ENCODE peak calls at places on chromosomes 2 and 18, in ten cellular contexts. D is endodermal cell; W is A549; L is breast epithelium; R is SJCRH30; B is lower lobe of right lung; I is fibroblast of lung; U is adrenal gland; M is mucosa of descending colon; V is effector memory CD4-positive, alpha-beta T cell. Y is an unnamed sample. For H3K9me3, the result is how much of the 10 kb centered on the place peaks cover.

GRCh38 chr2:224260605-224261004 is 141.3 kb downstream of the FAM124B start:
- DNase-seq in D (no peak), R (peak), W (no peak), M (no peak), U (no peak), B (no peak), L (no peak), I (peak), V (no peak), Y (no peak)

GRCh38 chr2:37916512-37917082 is 8.5 kb upstream of the RMDN2 start:
- DNase-seq in V (no peak), M (no peak), L (no peak), B (peak), W (peak), I (peak), U (peak), D (no peak), R (no peak), Y (peak)

GRCh38 chr18:25743661-25744151 is 346.7 kb downstream of the SS18 start:
- DNase-seq in L (no peak), U (no peak), R (peak), V (no peak), I (no peak), B (no peak), W (no peak), D (peak), M (no peak), Y (no peak)

GRCh38 chr2:41222593-41222992 is 770.7 kb upstream of the SLC8A1 start:
- DNase-seq in M (no peak), D (peak), R (peak), I (no peak), L (no peak), B (no peak), W (no peak), U (no peak), V (no peak), Y (no peak)

GRCh38 chr2:168738057-168738456 is 64.4 kb upstream of the NOSTRIN start:
- DNase-seq in R (no peak), W (no peak), V (no peak), U (no peak), M (no peak), D (no peak), B (no peak), L (no peak), I (no peak), Y (no peak)

GRCh38 chr2:7017621-7018260 is 100.5 kb downstream of the RNF144A start:
- DNase-seq in D (peak), W (no peak), I (no peak), L (no peak), B (no peak), M (no peak), V (no peak), R (no peak), U (peak), Y (peak)

GRCh38 chr2:54380627-54381026 is 75.5 kb upstream of the SPTBN1 start:
- DNase-seq in L (no peak), W (no peak), R (no peak), U (no peak), M (no peak), B (no peak), I (no peak), D (no peak), V (no peak), Y (no peak)

GRCh38 chr2:198414976-198415375 is 610.6 kb downstream of the PLCL1 start:
- DNase-seq in M (no peak), D (no peak), R (no peak), I (no peak), V (no peak), B (no peak), W (no peak), L (no peak), U (no peak), Y (no peak)

GRCh38 chr2:119482481-119483394 is 41.5 kb downstream of the SCTR start:
- DNase-seq in L (no peak), U (no peak), B (no peak), V (no peak), R (no peak), M (no peak), W (no peak), D (peak), I (no peak), Y (peak)

GRCh38 chr18:76459687-76460350 is 35.2 kb downstream of the ZNF516 start:
- DNase-seq in V (no peak), U (peak), L (no peak), I (peak), B (peak), R (peak), W (peak), M (no peak), D (peak), Y (no peak)

GRCh38 chr2:19504400-19505198 is 146.2 kb upstream of the OSR1 start:
- DNase-seq in V (no peak), I (peak), R (no peak), M (no peak), U (no peak), W (peak), B (no peak), L (no peak), D (no peak), Y (no peak)

GRCh38 chr2:26615336-26616031 is 25.7 kb downstream of the CIB4 start:
- DNase-seq in R (no peak), W (peak), I (peak), B (peak), M (no peak), V (no peak), D (peak), U (peak), L (no peak), Y (no peak)

GRCh38 chr2:71463342-71463654 is 9.9 kb downstream of the DYSF start:
- DNase-seq in L (no peak), I (no peak), W (no peak), D (no peak), M (no peak), R (peak), B (no peak), V (no peak), U (no peak), Y (no peak)

GRCh38 chr18:37321578-37322496 is 243.8 kb downstream of the CELF4 start:
- DNase-seq in B (no peak), W (no peak), M (no peak), U (no peak), D (peak), L (no peak), V (no peak), R (no peak), I (no peak), Y (no peak)

GRCh38 chr2:240868286-240869108 is at the start of gene AGXT:
- DNase-seq in I (peak), M (peak), D (peak), B (no peak), W (no peak), R (peak), V (no peak), U (no peak), L (peak), Y (no peak)

GRCh38 chr2:86650188-86650587 is 26.5 kb upstream of the RNF103 start:
- DNase-seq in U (no peak), B (no peak), D (no peak), I (no peak), L (no peak), V (no peak), M (no peak), R (no peak), W (no peak), Y (no peak)

GRCh38 chr18:39743463-39743862 is 2177.9 kb upstream of the CELF4 start:
- DNase-seq in U (no peak), W (no peak), I (no peak), V (no peak), B (no peak), D (no peak), M (no peak), R (no peak), L (no peak), Y (no peak)

GRCh38 chr2:218834685-218835084 is 3.1 kb upstream of the PRKAG3 start:
- DNase-seq in W (no peak), D (no peak), M (no peak), U (no peak), R (peak), I (no peak), B (peak), V (no peak), L (no peak), Y (no peak)

GRCh38 chr2:163191372-163191771 is 352.8 kb upstream of the KCNH7 start:
- DNase-seq in M (no peak), I (peak), R (peak), L (no peak), U (peak), W (peak), B (no peak), D (no peak), V (no peak), Y (no peak)

GRCh38 chr2:210814626-210815025 is 258.2 kb downstream of the CPS1 start:
- DNase-seq in L (no peak), M (no peak), V (no peak), U (no peak), R (no peak), I (no peak), B (no peak), D (no peak), W (no peak), Y (no peak)

GRCh38 chr18:3877678-3878077 is 427.7 kb downstream of the TGIF1 start:
- DNase-seq in U (no peak), I (peak), L (no peak), V (no peak), B (no peak), R (no peak), D (no peak), M (no peak), W (peak), Y (no peak)

GRCh38 chr2:72793798-72794447 is 31.9 kb downstream of the EXOC6B start:
- DNase-seq in B (no peak), U (no peak), V (no peak), L (no peak), D (no peak), W (peak), I (peak), R (peak), M (no peak), Y (no peak)

GRCh38 chr2:168237741-168238140 is 9.7 kb downstream of the STK39 start:
- DNase-seq in M (no peak), L (no peak), B (no peak), W (no peak), V (no peak), D (no peak), R (no peak), U (no peak), I (no peak), Y (no peak)

GRCh38 chr2:114373591-114373990 is 68.8 kb upstream of the DPP10 start:
- DNase-seq in V (no peak), B (no peak), U (no peak), D (no peak), M (no peak), L (no peak), I (no peak), R (no peak), W (no peak), Y (no peak)

GRCh38 chr2:134141598-134142340 is 112.1 kb upstream of the MGAT5 start:
- DNase-seq in M (no peak), W (no peak), D (peak), V (no peak), R (no peak), I (no peak), L (no peak), U (no peak), B (no peak), Y (no peak)

GRCh38 chr18:79944126-79944731 is 7.2 kb downstream of the SLC66A2 start:
- DNase-seq in B (peak), M (peak), R (no peak), I (no peak), L (peak), U (peak), V (no peak), D (peak), W (no peak), Y (no peak)

GRCh38 chr2:170177950-170178781 is at the start of gene MYO3B:
- DNase-seq in L (no peak), D (no peak), B (no peak), V (no peak), M (no peak), W (no peak), I (peak), R (no peak), U (no peak), Y (no peak)

GRCh38 chr2:133574620-133575019 is 6.4 kb upstream of the NCKAP5 start:
- DNase-seq in L (no peak), V (no peak), B (no peak), W (no peak), I (no peak), U (no peak), R (no peak), M (no peak), D (no peak), Y (no peak)

GRCh38 chr2:44362207-44363015 is 664 bp downstream of the CAMKMT start:
- DNase-seq in W (peak), I (peak), M (peak), B (no peak), D (no peak), L (no peak), V (peak), R (peak), U (peak), Y (peak)

GRCh38 chr2:72959995-72960981 is 43.0 kb downstream of the EMX1 start:
- DNase-seq in U (no peak), I (no peak), L (no peak), B (no peak), D (no peak), V (no peak), M (peak), R (no peak), W (no peak), Y (peak)

GRCh38 chr2:191215666-191216065 is 29.5 kb upstream of the MYO1B start:
- DNase-seq in R (no peak), U (no peak), B (no peak), D (no peak), I (no peak), V (no peak), W (no peak), M (no peak), L (no peak), Y (no peak)
- H3K4me3 ChIP-seq in R (no peak), U (no peak), B (no peak), D (no peak), I (no peak), V (no peak), W (no peak), M (no peak), L (no peak), Y (no peak)

DNA sequence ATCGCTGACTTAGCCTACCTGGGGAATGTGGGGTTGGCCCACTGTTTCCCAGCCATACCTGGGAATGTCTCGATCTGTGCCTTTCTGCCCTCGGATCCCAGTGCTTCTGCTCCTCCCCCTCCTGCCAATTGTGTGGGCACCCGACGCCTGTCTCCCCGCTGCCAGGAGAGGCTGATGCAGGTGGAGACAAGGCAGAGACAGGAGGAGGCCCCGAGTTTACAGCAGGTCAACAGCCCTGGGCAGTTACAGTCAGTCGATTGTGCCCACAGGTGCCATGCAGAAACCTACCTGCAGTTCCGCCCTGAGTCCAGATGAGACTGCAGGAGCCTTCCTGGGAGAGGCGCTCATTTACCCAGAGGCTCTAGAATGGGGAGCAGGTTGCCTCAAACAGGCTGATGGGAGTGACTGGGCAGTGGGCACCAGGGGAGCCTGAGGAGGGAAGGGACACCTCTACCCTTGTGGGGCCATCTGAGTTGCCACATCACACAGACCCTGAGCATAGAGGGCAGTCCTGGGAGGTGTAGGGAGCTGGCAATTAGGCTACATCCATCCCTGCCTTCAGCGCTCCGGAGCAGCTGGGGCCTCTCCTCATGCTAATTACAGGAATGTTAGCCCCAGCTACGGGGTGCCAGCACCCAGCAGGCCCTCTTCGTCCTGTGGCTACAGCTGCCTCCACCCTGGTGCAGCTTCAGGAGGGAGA is 300.1 kb downstream of the NDUFA10 start:
- DNase-seq in D (no peak), W (no peak), L (peak), V (no peak), B (peak), R (no peak), I (no peak), M (no peak), U (peak), Y (no peak)
- H3K9me3 ChIP-seq in D (under half), W (under half), L (under half), V (under half), B (under half), R (under half), I (under half), M (under half), U (under half), Y (under half)

GRCh38 chr2:181264436-181264835 is 192.8 kb upstream of the ITGA4 start:
- DNase-seq in V (no peak), M (no peak), D (no peak), B (no peak), I (no peak), R (no peak), W (no peak), L (no peak), U (no peak), Y (no peak)

GRCh38 chr2:181253438-181253837 is 203.7 kb upstream of the ITGA4 start:
- DNase-seq in L (no peak), D (no peak), W (no peak), U (no peak), V (no peak), B (no peak), M (no peak), I (no peak), R (no peak), Y (no peak)

GRCh38 chr2:181262782-181263181 is 194.4 kb upstream of the ITGA4 start:
- DNase-seq in L (no peak), W (no peak), I (no peak), V (no peak), M (no peak), D (no peak), R (no peak), U (no peak), B (no peak), Y (no peak)

GRCh38 chr2:181264016-181264415 is 193.2 kb upstream of the ITGA4 start:
- DNase-seq in L (no peak), M (no peak), R (no peak), D (no peak), U (no peak), W (no peak), B (no peak), V (no peak), I (no peak), Y (no peak)

DNA sequence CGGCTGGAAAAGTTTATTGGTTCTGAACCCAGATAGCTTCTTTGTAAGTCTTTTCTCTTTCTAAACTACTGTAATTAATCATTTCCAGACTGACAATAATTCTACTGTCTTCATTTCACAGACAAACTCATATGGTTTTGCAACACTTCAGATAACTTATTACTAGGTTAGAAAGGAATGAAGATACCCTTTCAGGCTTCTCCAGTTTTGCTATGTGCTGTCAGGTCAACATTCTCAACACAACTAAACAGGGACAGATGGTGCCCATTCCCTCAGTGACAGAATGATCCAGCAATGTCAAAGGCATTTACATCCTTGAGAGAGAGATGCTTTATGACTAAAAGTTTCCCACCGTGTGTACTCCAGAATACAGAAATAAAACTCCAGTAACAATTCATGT is 198.4 kb upstream of the ITGA4 start:
- DNase-seq in I (no peak), U (no peak), W (peak), L (no peak), B (no peak), R (no peak), M (no peak), V (no peak), D (no peak), Y (no peak)
- H3K4me3 ChIP-seq in I (no peak), U (no peak), W (no peak), L (no peak), B (no peak), R (no peak), M (no peak), V (no peak), D (no peak), Y (no peak)

DNA sequence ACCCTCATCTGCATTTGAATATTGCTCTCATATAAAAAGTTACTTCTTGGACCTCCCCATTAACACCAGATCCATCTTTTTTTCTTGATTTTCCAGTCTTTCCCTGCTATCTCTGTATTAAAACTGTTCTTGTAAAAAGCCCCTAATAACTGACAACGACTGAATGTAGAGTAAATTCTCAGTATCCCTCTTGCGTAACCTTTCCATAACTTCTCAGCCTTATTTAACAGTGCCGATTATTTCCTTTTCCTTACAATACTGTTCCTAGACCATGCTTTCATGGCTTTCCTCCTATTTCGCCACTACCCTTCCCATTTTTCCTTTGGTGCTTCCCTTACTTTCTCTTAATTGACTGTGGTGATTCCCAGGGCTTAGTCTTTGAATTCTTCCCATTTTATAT is 348.9 kb upstream of the DSEL start:
- DNase-seq in L (no peak), B (no peak), R (no peak), I (no peak), W (no peak), U (no peak), V (no peak), D (no peak), M (no peak), Y (no peak)
- H3K9me3 ChIP-seq in L (under half), B (under half), R (under half), I (under half), W (under half), U (under half), V (under half), D (under half), M (under half), Y (under half)

GRCh38 chr2:156331572-156332451 is 709 bp downstream of the NR4A2 start:
- DNase-seq in V (peak), W (peak), I (peak), U (peak), D (peak), R (peak), M (peak), B (peak), L (peak), Y (peak)

GRCh38 chr2:156326488-156326887 is 6.0 kb downstream of the NR4A2 start:
- DNase-seq in I (no peak), W (no peak), U (no peak), V (no peak), D (no peak), L (no peak), M (no peak), B (no peak), R (no peak), Y (no peak)

GRCh38 chr2:156327835-156328401 is 4.6 kb downstream of the NR4A2 start:
- DNase-seq in D (no peak), V (no peak), R (no peak), I (no peak), W (no peak), L (no peak), M (no peak), B (no peak), U (no peak), Y (no peak)

GRCh38 chr2:156329922-156330726 is 2.4 kb downstream of the NR4A2 start:
- DNase-seq in U (no peak), M (no peak), W (no peak), D (no peak), B (no peak), R (no peak), V (no peak), I (no peak), L (no peak), Y (no peak)

DNA sequence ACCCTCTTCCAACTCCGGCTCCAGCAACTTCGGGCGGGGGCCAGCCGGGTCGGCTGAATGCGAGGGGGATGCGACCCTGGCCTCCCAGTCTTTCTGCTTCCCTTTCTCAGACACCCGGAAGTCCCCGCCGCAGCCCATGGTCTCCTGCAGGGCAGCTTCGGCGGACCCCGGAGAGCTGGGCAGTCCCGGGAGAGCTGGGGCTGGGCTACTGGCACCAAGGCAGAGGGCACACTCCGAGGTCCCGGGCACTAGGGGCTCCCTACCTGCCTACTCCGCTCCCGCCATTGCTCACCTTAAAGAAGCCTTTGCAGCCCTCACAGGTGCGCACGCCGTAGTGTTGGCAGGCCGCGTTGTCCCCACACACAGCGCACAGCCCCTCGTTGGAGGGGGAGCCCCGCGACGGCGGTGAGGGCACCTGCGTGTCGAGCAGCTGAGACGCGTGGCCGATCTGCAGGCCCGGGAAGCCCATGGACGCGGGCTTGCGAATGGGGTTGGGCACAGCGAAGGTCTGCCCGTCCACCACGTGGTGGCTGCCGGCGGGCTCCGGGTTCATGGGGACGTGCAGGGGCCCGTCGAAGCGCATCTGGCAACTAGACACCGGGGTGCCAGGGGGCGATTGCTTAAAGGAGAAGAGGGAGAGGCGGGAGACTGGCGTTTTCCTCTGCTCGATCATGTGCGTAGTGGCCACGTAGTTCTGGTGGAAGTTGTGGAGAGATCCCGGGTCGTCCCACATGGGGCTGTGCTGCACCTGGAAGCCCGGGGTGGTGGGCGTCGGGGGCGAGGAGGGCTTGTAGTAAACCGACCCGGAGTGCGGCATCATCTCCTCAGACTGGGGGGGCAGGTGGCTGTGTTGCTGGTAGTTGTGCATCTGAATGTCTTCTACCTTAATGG is 3.2 kb downstream of the NR4A2 start:
- DNase-seq in V (no peak), I (no peak), R (no peak), D (no peak), L (no peak), M (no peak), U (no peak), B (peak), W (no peak), Y (peak)
- H3K4me3 ChIP-seq in V (no peak), I (no peak), R (no peak), D (no peak), L (peak), M (no peak), U (no peak), B (peak), W (no peak), Y (no peak)